ENCODE peak calls at places on chromosomes 12 and 14, in eight cellular contexts. One of them, this sample, is unnamed.

GRCh38 chr14:56295743-56296142 is 177.5 kb downstream of the PELI2 start:
- DNase-seq in AG20443: no peak
- DNase-seq in CD8-positive, alpha-beta T cell: no peak
- DNase-seq in stimulated activated CD4-positive, alpha-beta T cell treated with anti-CD3 and anti-CD28 coated beads, Interleukin-12 subunit alpha, Interleukin-12 subunit beta, amount 100 ng/mL, for 4 hours: no peak
- DNase-seq in GF-D8: no peak
- DNase-seq in NCI-H1417: no peak
- DNase-seq in fibroblast of mammary gland: no peak
- DNase-seq in lower lobe of right lung: no peak
- DNase-seq in this sample: no peak

GRCh38 chr14:63283501-63284248 is 35.1 kb downstream of the GPHB5 start:
- DNase-seq in AG20443: no peak
- DNase-seq in CD8-positive, alpha-beta T cell: no peak
- DNase-seq in stimulated activated CD4-positive, alpha-beta T cell treated with anti-CD3 and anti-CD28 coated beads, Interleukin-12 subunit alpha, Interleukin-12 subunit beta, amount 100 ng/mL, for 4 hours: no peak
- DNase-seq in GF-D8: no peak
- DNase-seq in NCI-H1417: no peak
- DNase-seq in fibroblast of mammary gland: no peak
- DNase-seq in lower lobe of right lung: no peak
- DNase-seq in this sample: no peak

GRCh38 chr12:114286145-114286544 is 119.8 kb downstream of the TBX5 start:
- DNase-seq in AG20443: no peak
- DNase-seq in CD8-positive, alpha-beta T cell: no peak
- DNase-seq in stimulated activated CD4-positive, alpha-beta T cell treated with anti-CD3 and anti-CD28 coated beads, Interleukin-12 subunit alpha, Interleukin-12 subunit beta, amount 100 ng/mL, for 4 hours: no peak
- DNase-seq in GF-D8: no peak
- DNase-seq in NCI-H1417: no peak
- DNase-seq in fibroblast of mammary gland: no peak
- DNase-seq in lower lobe of right lung: no peak
- DNase-seq in this sample: no peak

GRCh38 chr12:93514853-93515252 is 47.5 kb downstream of the MRPL42 start:
- DNase-seq in AG20443: peak; percentile 20
- DNase-seq in CD8-positive, alpha-beta T cell: no peak
- DNase-seq in stimulated activated CD4-positive, alpha-beta T cell treated with anti-CD3 and anti-CD28 coated beads, Interleukin-12 subunit alpha, Interleukin-12 subunit beta, amount 100 ng/mL, for 4 hours: no peak
- DNase-seq in GF-D8: no peak
- DNase-seq in NCI-H1417: no peak
- DNase-seq in fibroblast of mammary gland: peak; percentile 69
- DNase-seq in lower lobe of right lung: no peak
- DNase-seq in this sample: no peak

GRCh38 chr14:103551338-103551762 is 11.1 kb downstream of the BAG5 start:
- DNase-seq in AG20443: peak; percentile 67
- DNase-seq in CD8-positive, alpha-beta T cell: no peak
- DNase-seq in stimulated activated CD4-positive, alpha-beta T cell treated with anti-CD3 and anti-CD28 coated beads, Interleukin-12 subunit alpha, Interleukin-12 subunit beta, amount 100 ng/mL, for 4 hours: no peak
- DNase-seq in GF-D8: no peak
- DNase-seq in NCI-H1417: no peak
- DNase-seq in fibroblast of mammary gland: peak; percentile 39
- DNase-seq in lower lobe of right lung: peak; percentile 50
- DNase-seq in this sample: no peak

GRCh38 chr14:35895256-35895655 is 69.1 kb downstream of the BRMS1L start:
- DNase-seq in AG20443: no peak
- DNase-seq in CD8-positive, alpha-beta T cell: no peak
- DNase-seq in stimulated activated CD4-positive, alpha-beta T cell treated with anti-CD3 and anti-CD28 coated beads, Interleukin-12 subunit alpha, Interleukin-12 subunit beta, amount 100 ng/mL, for 4 hours: no peak
- DNase-seq in GF-D8: no peak
- DNase-seq in NCI-H1417: no peak
- DNase-seq in fibroblast of mammary gland: no peak
- DNase-seq in lower lobe of right lung: no peak
- DNase-seq in this sample: no peak

GRCh38 chr12:52149651-52150241 is 42.1 kb downstream of the KRT80 start:
- DNase-seq in AG20443: no peak
- DNase-seq in CD8-positive, alpha-beta T cell: no peak
- DNase-seq in stimulated activated CD4-positive, alpha-beta T cell treated with anti-CD3 and anti-CD28 coated beads, Interleukin-12 subunit alpha, Interleukin-12 subunit beta, amount 100 ng/mL, for 4 hours: no peak
- DNase-seq in GF-D8: no peak
- DNase-seq in NCI-H1417: no peak
- DNase-seq in fibroblast of mammary gland: no peak
- DNase-seq in lower lobe of right lung: no peak
- DNase-seq in this sample: no peak

GRCh38 chr12:104733717-104734175 is 224.3 kb downstream of the SLC41A2 start:
- DNase-seq in AG20443: no peak
- DNase-seq in CD8-positive, alpha-beta T cell: no peak
- DNase-seq in stimulated activated CD4-positive, alpha-beta T cell treated with anti-CD3 and anti-CD28 coated beads, Interleukin-12 subunit alpha, Interleukin-12 subunit beta, amount 100 ng/mL, for 4 hours: no peak
- DNase-seq in GF-D8: no peak
- DNase-seq in NCI-H1417: no peak
- DNase-seq in fibroblast of mammary gland: no peak
- DNase-seq in lower lobe of right lung: peak; percentile 54
- DNase-seq in this sample: no peak

GRCh38 chr12:81263072-81263471 is 185.2 kb downstream of the ACSS3 start:
- DNase-seq in AG20443: no peak
- DNase-seq in CD8-positive, alpha-beta T cell: no peak
- DNase-seq in stimulated activated CD4-positive, alpha-beta T cell treated with anti-CD3 and anti-CD28 coated beads, Interleukin-12 subunit alpha, Interleukin-12 subunit beta, amount 100 ng/mL, for 4 hours: no peak
- DNase-seq in GF-D8: no peak
- DNase-seq in NCI-H1417: no peak
- DNase-seq in fibroblast of mammary gland: no peak
- DNase-seq in lower lobe of right lung: no peak
- DNase-seq in this sample: no peak

GRCh38 chr12:104220931-104221330 is 5.4 kb downstream of the TXNRD1 start:
- DNase-seq in AG20443: no peak
- DNase-seq in CD8-positive, alpha-beta T cell: no peak
- DNase-seq in stimulated activated CD4-positive, alpha-beta T cell treated with anti-CD3 and anti-CD28 coated beads, Interleukin-12 subunit alpha, Interleukin-12 subunit beta, amount 100 ng/mL, for 4 hours: peak; percentile 13
- DNase-seq in GF-D8: no peak
- DNase-seq in NCI-H1417: no peak
- DNase-seq in fibroblast of mammary gland: no peak
- DNase-seq in lower lobe of right lung: no peak
- DNase-seq in this sample: no peak

GRCh38 chr14:88621090-88621489 is 58.3 kb downstream of the ZC3H14 start:
- DNase-seq in AG20443: no peak
- DNase-seq in CD8-positive, alpha-beta T cell: no peak
- DNase-seq in stimulated activated CD4-positive, alpha-beta T cell treated with anti-CD3 and anti-CD28 coated beads, Interleukin-12 subunit alpha, Interleukin-12 subunit beta, amount 100 ng/mL, for 4 hours: no peak
- DNase-seq in GF-D8: no peak
- DNase-seq in NCI-H1417: no peak
- DNase-seq in fibroblast of mammary gland: no peak
- DNase-seq in lower lobe of right lung: no peak
- DNase-seq in this sample: no peak

GRCh38 chr14:51581017-51581881 is 70.5 kb upstream of the FRMD6 start:
- DNase-seq in AG20443: peak; percentile 43
- DNase-seq in CD8-positive, alpha-beta T cell: no peak
- DNase-seq in stimulated activated CD4-positive, alpha-beta T cell treated with anti-CD3 and anti-CD28 coated beads, Interleukin-12 subunit alpha, Interleukin-12 subunit beta, amount 100 ng/mL, for 4 hours: no peak
- DNase-seq in GF-D8: no peak
- DNase-seq in NCI-H1417: no peak
- DNase-seq in fibroblast of mammary gland: peak; percentile 78
- DNase-seq in lower lobe of right lung: no peak
- DNase-seq in this sample: no peak

GRCh38 chr12:32765906-32766305 is 10.2 kb upstream of the YARS2 start:
- DNase-seq in AG20443: no peak
- DNase-seq in CD8-positive, alpha-beta T cell: no peak
- DNase-seq in stimulated activated CD4-positive, alpha-beta T cell treated with anti-CD3 and anti-CD28 coated beads, Interleukin-12 subunit alpha, Interleukin-12 subunit beta, amount 100 ng/mL, for 4 hours: no peak
- DNase-seq in GF-D8: no peak
- DNase-seq in NCI-H1417: no peak
- DNase-seq in fibroblast of mammary gland: peak; percentile 22
- DNase-seq in lower lobe of right lung: no peak
- DNase-seq in this sample: peak; percentile 46

GRCh38 chr14:76936483-76936882 is 92.0 kb downstream of the IRF2BPL start:
- DNase-seq in AG20443: peak; percentile 74
- DNase-seq in CD8-positive, alpha-beta T cell: no peak
- DNase-seq in stimulated activated CD4-positive, alpha-beta T cell treated with anti-CD3 and anti-CD28 coated beads, Interleukin-12 subunit alpha, Interleukin-12 subunit beta, amount 100 ng/mL, for 4 hours: no peak
- DNase-seq in GF-D8: no peak
- DNase-seq in NCI-H1417: no peak
- DNase-seq in fibroblast of mammary gland: peak; percentile 83
- DNase-seq in lower lobe of right lung: no peak
- DNase-seq in this sample: no peak

GRCh38 chr12:121939190-121939589 is 20.8 kb downstream of the CFAP251 start:
- DNase-seq in AG20443: no peak
- DNase-seq in CD8-positive, alpha-beta T cell: no peak
- DNase-seq in stimulated activated CD4-positive, alpha-beta T cell treated with anti-CD3 and anti-CD28 coated beads, Interleukin-12 subunit alpha, Interleukin-12 subunit beta, amount 100 ng/mL, for 4 hours: no peak
- DNase-seq in GF-D8: no peak
- DNase-seq in NCI-H1417: no peak
- DNase-seq in fibroblast of mammary gland: no peak
- DNase-seq in lower lobe of right lung: no peak
- DNase-seq in this sample: no peak

GRCh38 chr12:25005376-25005775 is 56.5 kb upstream of the BCAT1 start:
- DNase-seq in AG20443: no peak
- DNase-seq in CD8-positive, alpha-beta T cell: no peak
- DNase-seq in stimulated activated CD4-positive, alpha-beta T cell treated with anti-CD3 and anti-CD28 coated beads, Interleukin-12 subunit alpha, Interleukin-12 subunit beta, amount 100 ng/mL, for 4 hours: no peak
- DNase-seq in GF-D8: no peak
- DNase-seq in NCI-H1417: no peak
- DNase-seq in fibroblast of mammary gland: no peak
- DNase-seq in lower lobe of right lung: no peak
- DNase-seq in this sample: no peak

GRCh38 chr12:42070056-42070455 is 74.6 kb downstream of the GXYLT1 start:
- DNase-seq in AG20443: no peak
- DNase-seq in CD8-positive, alpha-beta T cell: no peak
- DNase-seq in stimulated activated CD4-positive, alpha-beta T cell treated with anti-CD3 and anti-CD28 coated beads, Interleukin-12 subunit alpha, Interleukin-12 subunit beta, amount 100 ng/mL, for 4 hours: no peak
- DNase-seq in GF-D8: no peak
- DNase-seq in NCI-H1417: no peak
- DNase-seq in fibroblast of mammary gland: no peak
- DNase-seq in lower lobe of right lung: no peak
- DNase-seq in this sample: no peak

GRCh38 chr12:3802721-3803120 is 49.8 kb upstream of the CRACR2A start:
- DNase-seq in AG20443: no peak
- DNase-seq in CD8-positive, alpha-beta T cell: no peak
- DNase-seq in stimulated activated CD4-positive, alpha-beta T cell treated with anti-CD3 and anti-CD28 coated beads, Interleukin-12 subunit alpha, Interleukin-12 subunit beta, amount 100 ng/mL, for 4 hours: no peak
- DNase-seq in GF-D8: no peak
- DNase-seq in NCI-H1417: no peak
- DNase-seq in fibroblast of mammary gland: no peak
- DNase-seq in lower lobe of right lung: no peak
- DNase-seq in this sample: no peak

GRCh38 chr12:147242-147641 is 66.7 kb downstream of the SLC6A12 start:
- DNase-seq in AG20443: no peak
- DNase-seq in CD8-positive, alpha-beta T cell: no peak
- DNase-seq in stimulated activated CD4-positive, alpha-beta T cell treated with anti-CD3 and anti-CD28 coated beads, Interleukin-12 subunit alpha, Interleukin-12 subunit beta, amount 100 ng/mL, for 4 hours: no peak
- DNase-seq in GF-D8: no peak
- DNase-seq in NCI-H1417: no peak
- DNase-seq in fibroblast of mammary gland: no peak
- DNase-seq in lower lobe of right lung: no peak
- DNase-seq in this sample: no peak

GRCh38 chr12:3145036-3145435 is 67.9 kb downstream of the TSPAN9 start:
- DNase-seq in AG20443: no peak
- DNase-seq in CD8-positive, alpha-beta T cell: no peak
- DNase-seq in stimulated activated CD4-positive, alpha-beta T cell treated with anti-CD3 and anti-CD28 coated beads, Interleukin-12 subunit alpha, Interleukin-12 subunit beta, amount 100 ng/mL, for 4 hours: no peak
- DNase-seq in GF-D8: no peak
- DNase-seq in NCI-H1417: no peak
- DNase-seq in fibroblast of mammary gland: no peak
- DNase-seq in lower lobe of right lung: no peak
- DNase-seq in this sample: no peak

GRCh38 chr12:105076098-105076497 is 8.2 kb downstream of the ALDH1L2 start:
- DNase-seq in AG20443: peak; percentile 63
- DNase-seq in CD8-positive, alpha-beta T cell: no peak
- DNase-seq in stimulated activated CD4-positive, alpha-beta T cell treated with anti-CD3 and anti-CD28 coated beads, Interleukin-12 subunit alpha, Interleukin-12 subunit beta, amount 100 ng/mL, for 4 hours: no peak
- DNase-seq in GF-D8: no peak
- DNase-seq in NCI-H1417: no peak
- DNase-seq in fibroblast of mammary gland: peak; percentile 88
- DNase-seq in lower lobe of right lung: no peak
- DNase-seq in this sample: no peak

GRCh38 chr14:23057757-23058653 is 685 bp upstream of the CDH24 start:
- DNase-seq in AG20443: peak; percentile 89
- DNase-seq in CD8-positive, alpha-beta T cell: peak; percentile 70
- DNase-seq in stimulated activated CD4-positive, alpha-beta T cell treated with anti-CD3 and anti-CD28 coated beads, Interleukin-12 subunit alpha, Interleukin-12 subunit beta, amount 100 ng/mL, for 4 hours: peak; percentile 87
- DNase-seq in GF-D8: no peak
- DNase-seq in NCI-H1417: no peak
- DNase-seq in fibroblast of mammary gland: peak; percentile 81
- DNase-seq in lower lobe of right lung: peak; percentile 89
- DNase-seq in this sample: no peak

GRCh38 chr14:66650491-66650911 is 142.6 kb downstream of the GPHN start:
- DNase-seq in AG20443: no peak
- DNase-seq in CD8-positive, alpha-beta T cell: no peak
- DNase-seq in stimulated activated CD4-positive, alpha-beta T cell treated with anti-CD3 and anti-CD28 coated beads, Interleukin-12 subunit alpha, Interleukin-12 subunit beta, amount 100 ng/mL, for 4 hours: no peak
- DNase-seq in GF-D8: no peak
- DNase-seq in NCI-H1417: no peak
- DNase-seq in fibroblast of mammary gland: no peak
- DNase-seq in lower lobe of right lung: no peak
- DNase-seq in this sample: no peak

GRCh38 chr12:82425241-82425640 is 66.9 kb downstream of the METTL25 start:
- DNase-seq in AG20443: peak; percentile 27
- DNase-seq in CD8-positive, alpha-beta T cell: no peak
- DNase-seq in stimulated activated CD4-positive, alpha-beta T cell treated with anti-CD3 and anti-CD28 coated beads, Interleukin-12 subunit alpha, Interleukin-12 subunit beta, amount 100 ng/mL, for 4 hours: no peak
- DNase-seq in GF-D8: no peak
- DNase-seq in NCI-H1417: no peak
- DNase-seq in fibroblast of mammary gland: peak; percentile 48
- DNase-seq in lower lobe of right lung: no peak
- DNase-seq in this sample: no peak